ENCODE peak calls at places on chromosomes 16 and 17, in seven cellular contexts. S, D, R, E, L, U and M are unnamed samples.

GRCh38 chr16:85170066-85171003 is 58.1 kb upstream of the CIBAR2 start:
- DNase-seq in S (no peak), D (no peak), R (no peak), E (no peak), L (no peak), U (no peak), M (peak; percentile 40)

GRCh38 chr17:39904990-39905288 is 13.5 kb downstream of the GSDMB start:
- DNase-seq in S (no peak), D (no peak), R (no peak), E (no peak), L (no peak), U (no peak), M (no peak)

GRCh38 chr16:83742520-83742919 is 65.3 kb upstream of the HSBP1 start:
- DNase-seq in S (no peak), D (no peak), R (no peak), E (no peak), L (no peak), U (no peak), M (no peak)

GRCh38 chr17:7217113-7217987 is 2.3 kb downstream of the DLG4 start:
- DNase-seq in S (peak; percentile 74), D (no peak), R (peak; percentile 84), E (no peak), L (no peak), U (peak; percentile 71), M (peak; percentile 59)

GRCh38 chr16:55542459-55543082 is 23.9 kb upstream of the CAPNS2 start:
- DNase-seq in S (no peak), D (no peak), R (peak; percentile 68), E (peak; percentile 76), L (no peak), U (peak; percentile 72), M (no peak)

GRCh38 chr17:39181303-39181702 is 15.3 kb upstream of the ARL5C start:
- DNase-seq in S (no peak), D (no peak), R (no peak), E (no peak), L (no peak), U (no peak), M (no peak)

GRCh38 chr17:42536372-42537155 is 523 bp downstream of the NAGLU start:
- DNase-seq in S (peak; percentile 95), D (peak; percentile 56), R (peak; percentile 87), E (peak; percentile 64), L (peak; percentile 88), U (peak; percentile 78), M (peak; percentile 77)

GRCh38 chr17:52762794-52763167 is 604.3 kb upstream of the CA10 start:
- DNase-seq in S (no peak), D (no peak), R (no peak), E (no peak), L (no peak), U (no peak), M (no peak)

GRCh38 chr17:51474764-51475163 is 214.4 kb downstream of the UTP18 start:
- DNase-seq in S (no peak), D (no peak), R (no peak), E (no peak), L (no peak), U (no peak), M (no peak)

GRCh38 chr17:48843172-48843900 is 12.5 kb downstream of the CALCOCO2 start:
- DNase-seq in S (no peak), D (no peak), R (no peak), E (no peak), L (no peak), U (peak; percentile 60), M (no peak)

GRCh38 chr17:1223662-1224061 is 43.9 kb upstream of the ABR start:
- DNase-seq in S (no peak), D (no peak), R (no peak), E (no peak), L (no peak), U (no peak), M (no peak)

GRCh38 chr17:3553419-3554401 is 3.9 kb downstream of the TRPV3 start:
- DNase-seq in S (no peak), D (no peak), R (no peak), E (no peak), L (no peak), U (no peak), M (no peak)

GRCh38 chr16:8511464-8511863 is 78.8 kb downstream of the TMEM114 start:
- DNase-seq in S (no peak), D (no peak), R (no peak), E (no peak), L (no peak), U (no peak), M (no peak)

GRCh38 chr17:69454051-69454450 is 39.6 kb downstream of the MAP2K6 start:
- DNase-seq in S (no peak), D (no peak), R (no peak), E (no peak), L (no peak), U (no peak), M (no peak)

GRCh38 chr16:89828199-89828869 is at the start of gene SPIRE2:
- DNase-seq in S (no peak), D (peak; percentile 70), R (peak; percentile 76), E (peak; percentile 66), L (peak; percentile 56), U (peak; percentile 71), M (peak; percentile 94)

GRCh38 chr17:70905796-70906195 is 736.5 kb downstream of the KCNJ2 start:
- DNase-seq in S (no peak), D (no peak), R (peak; percentile 100), E (peak; percentile 84), L (peak; percentile 39), U (peak; percentile 100), M (no peak)

GRCh38 chr16:69195371-69196029 is 8.5 kb downstream of the SNTB2 start:
- DNase-seq in S (no peak), D (no peak), R (no peak), E (no peak), L (no peak), U (no peak), M (no peak)

GRCh38 chr17:409308-409847 is 56.8 kb upstream of the RPH3AL start:
- DNase-seq in S (no peak), D (no peak), R (no peak), E (no peak), L (no peak), U (no peak), M (no peak)

GRCh38 chr16:27928542-27928941 is 135.0 kb downstream of the GSG1L start:
- DNase-seq in S (no peak), D (no peak), R (no peak), E (no peak), L (no peak), U (no peak), M (no peak)
- TF ChIP-seq CTCF in S (no peak), D (no peak), R (no peak), E (no peak), L (no peak), U (no peak), M (no peak)

GRCh38 chr16:48911700-48912099 is 301.7 kb upstream of the N4BP1 start:
- DNase-seq in S (no peak), D (no peak), R (no peak), E (no peak), L (no peak), U (peak; percentile 13), M (no peak)
- TF ChIP-seq CTCF in S (no peak), D (no peak), R (no peak), E (no peak), L (no peak), U (peak; percentile 44), M (peak; percentile 18)

DNA sequence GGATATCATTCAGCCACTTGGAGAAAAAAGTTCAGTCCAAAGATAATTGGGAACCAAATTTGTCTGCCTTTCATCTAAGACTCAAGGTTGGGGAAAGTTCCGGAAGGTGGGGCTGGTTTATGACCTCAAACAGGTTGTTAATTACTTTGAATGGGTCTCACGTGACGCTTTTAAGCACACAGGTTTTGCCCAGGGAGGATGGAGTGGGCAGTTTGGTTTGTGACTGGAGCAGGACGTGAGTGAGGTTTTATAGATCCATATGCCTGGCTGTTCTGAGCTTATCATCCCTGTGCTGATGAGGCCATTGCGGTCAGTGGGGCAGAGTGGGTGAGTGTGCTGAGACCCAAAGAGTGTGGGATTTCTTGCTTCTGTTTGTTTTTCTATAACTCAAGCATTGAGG is 38.7 kb upstream of the GPRC5B start:
- DNase-seq in S (no peak), D (no peak), R (no peak), E (no peak), L (no peak), U (no peak), M (no peak)
- TF ChIP-seq CTCF in S (no peak), D (no peak), R (no peak), E (no peak), L (no peak), U (no peak), M (no peak)

GRCh38 chr16:28492511-28492910 is 637 bp upstream of the CLN3 start:
- DNase-seq in S (no peak), D (no peak), R (no peak), E (no peak), L (no peak), U (no peak), M (no peak)

GRCh38 chr16:28495098-28495793 is 803 bp downstream of the APOBR start:
- DNase-seq in S (no peak), D (no peak), R (no peak), E (no peak), L (no peak), U (no peak), M (no peak)

GRCh38 chr16:28491970-28492474 is at the start of gene CLN3:
- DNase-seq in S (peak; percentile 98), D (peak; percentile 78), R (peak; percentile 97), E (peak; percentile 92), L (peak; percentile 94), U (peak; percentile 94), M (peak; percentile 79)

GRCh38 chr16:28494141-28494851 is at the start of gene APOBR:
- DNase-seq in S (no peak), D (peak; percentile 79), R (no peak), E (no peak), L (peak; percentile 67), U (no peak), M (no peak)

DNA sequence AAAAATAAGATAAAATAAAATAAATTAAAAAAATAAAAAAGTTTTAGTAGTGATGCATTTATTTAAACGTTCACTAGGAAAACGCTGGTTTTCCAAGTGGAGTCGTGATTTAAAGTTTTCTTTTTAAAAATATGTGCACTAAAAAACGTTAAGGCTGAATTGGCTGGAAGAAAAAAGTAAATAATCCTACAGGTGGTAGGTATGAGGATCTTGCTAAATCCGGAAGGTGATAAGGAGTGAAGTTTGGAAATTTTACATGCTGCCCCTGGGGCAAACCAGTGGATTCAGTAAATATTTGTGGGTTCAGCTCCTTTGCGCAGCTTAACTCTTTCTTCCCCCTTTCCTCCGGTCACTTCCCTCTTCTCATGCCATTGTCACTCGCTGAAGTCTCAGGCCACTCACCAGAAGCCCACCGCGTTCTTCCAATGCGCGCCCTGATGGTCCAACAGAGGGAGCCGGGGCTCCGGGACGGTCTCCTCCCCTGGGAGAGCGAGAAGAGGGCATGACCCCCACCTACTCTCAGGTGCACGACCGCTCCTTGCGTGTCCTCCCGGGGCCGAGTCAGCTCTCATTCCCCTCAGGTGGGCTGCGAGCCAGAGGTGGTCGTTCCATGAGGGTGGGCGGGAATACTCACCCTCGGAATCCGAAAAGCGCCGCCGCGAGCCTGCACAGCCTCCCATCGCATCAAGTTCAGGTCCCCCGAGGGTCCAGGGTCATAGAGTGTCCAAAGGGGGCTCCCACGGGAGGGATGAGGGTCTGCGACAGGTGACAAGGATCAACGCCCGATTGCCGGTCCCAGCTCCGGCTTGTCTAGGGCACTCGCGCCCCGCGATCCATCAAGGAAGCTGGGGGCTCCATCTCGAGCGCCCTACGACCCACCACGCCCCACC is 549 bp downstream of the CLN3 start:
- DNase-seq in S (peak; percentile 43), D (no peak), R (peak; percentile 5), E (peak; percentile 4), L (peak; percentile 46), U (no peak), M (peak; percentile 45)
- TF ChIP-seq CTCF in S (no peak), D (peak; percentile 28), R (peak; percentile 34), E (peak; percentile 51), L (no peak), U (peak; percentile 30), M (no peak)